ENCODE peak calls at places on chromosomes 12 and 14, in nine cellular contexts. One of them, this sample, is unnamed.

GRCh38 chr14:71107921-71108320 is 200.7 kb downstream of the PCNX1 start:
- DNase-seq in cardiac fibroblast: no peak
- DNase-seq in skeletal muscle cell: no peak
- DNase-seq in GM20000: no peak
- DNase-seq in right cardiac atrium: no peak
- DNase-seq in NCI-H510A: no peak
- DNase-seq in CMK: no peak
- DNase-seq in C1 segment of cervical spinal cord: no peak
- DNase-seq in activated CD8-positive, alpha-beta memory T cell treated with anti-CD3 and anti-CD28 coated beads for 48 hours: no peak
- DNase-seq in this sample: no peak

GRCh38 chr12:8658361-8658760 is 4.3 kb downstream of the MFAP5 start:
- DNase-seq in cardiac fibroblast: peak
- DNase-seq in skeletal muscle cell: peak
- DNase-seq in GM20000: no peak
- DNase-seq in right cardiac atrium: no peak
- DNase-seq in NCI-H510A: no peak
- DNase-seq in CMK: no peak
- DNase-seq in C1 segment of cervical spinal cord: no peak
- DNase-seq in activated CD8-positive, alpha-beta memory T cell treated with anti-CD3 and anti-CD28 coated beads for 48 hours: no peak
- DNase-seq in this sample: no peak

GRCh38 chr14:64059454-64060198 is 206.8 kb downstream of the SYNE2 start:
- DNase-seq in cardiac fibroblast: no peak
- DNase-seq in skeletal muscle cell: no peak
- DNase-seq in GM20000: no peak
- DNase-seq in right cardiac atrium: no peak
- DNase-seq in NCI-H510A: no peak
- DNase-seq in CMK: no peak
- DNase-seq in C1 segment of cervical spinal cord: no peak
- DNase-seq in activated CD8-positive, alpha-beta memory T cell treated with anti-CD3 and anti-CD28 coated beads for 48 hours: no peak
- DNase-seq in this sample: no peak

GRCh38 chr12:53410951-53411350 is 12.7 kb upstream of the AMHR2 start:
- DNase-seq in cardiac fibroblast: no peak
- DNase-seq in skeletal muscle cell: no peak
- DNase-seq in GM20000: no peak
- DNase-seq in right cardiac atrium: no peak
- DNase-seq in NCI-H510A: no peak
- DNase-seq in CMK: no peak
- DNase-seq in C1 segment of cervical spinal cord: no peak
- DNase-seq in activated CD8-positive, alpha-beta memory T cell treated with anti-CD3 and anti-CD28 coated beads for 48 hours: no peak
- DNase-seq in this sample: no peak

GRCh38 chr12:70005864-70006618 is 181.0 kb downstream of the MYRFL start:
- DNase-seq in cardiac fibroblast: no peak
- DNase-seq in skeletal muscle cell: no peak
- DNase-seq in GM20000: no peak
- DNase-seq in right cardiac atrium: no peak
- DNase-seq in NCI-H510A: no peak
- DNase-seq in CMK: no peak
- DNase-seq in C1 segment of cervical spinal cord: no peak
- DNase-seq in activated CD8-positive, alpha-beta memory T cell treated with anti-CD3 and anti-CD28 coated beads for 48 hours: no peak
- DNase-seq in this sample: no peak

GRCh38 chr14:91332448-91333059 is 85.1 kb downstream of the CCDC88C start:
- DNase-seq in cardiac fibroblast: no peak
- DNase-seq in skeletal muscle cell: no peak
- DNase-seq in GM20000: no peak
- DNase-seq in right cardiac atrium: no peak
- DNase-seq in NCI-H510A: no peak
- DNase-seq in CMK: no peak
- DNase-seq in C1 segment of cervical spinal cord: no peak
- DNase-seq in activated CD8-positive, alpha-beta memory T cell treated with anti-CD3 and anti-CD28 coated beads for 48 hours: no peak
- DNase-seq in this sample: no peak

GRCh38 chr12:77521458-77522115 is 309.1 kb upstream of the NAV3 start:
- DNase-seq in cardiac fibroblast: no peak
- DNase-seq in skeletal muscle cell: no peak
- DNase-seq in GM20000: no peak
- DNase-seq in right cardiac atrium: no peak
- DNase-seq in NCI-H510A: no peak
- DNase-seq in CMK: no peak
- DNase-seq in C1 segment of cervical spinal cord: no peak
- DNase-seq in activated CD8-positive, alpha-beta memory T cell treated with anti-CD3 and anti-CD28 coated beads for 48 hours: no peak
- DNase-seq in this sample: no peak

GRCh38 chr12:13576935-13577334 is 380.4 kb downstream of the EMP1 start:
- DNase-seq in cardiac fibroblast: no peak
- DNase-seq in skeletal muscle cell: no peak
- DNase-seq in GM20000: no peak
- DNase-seq in right cardiac atrium: no peak
- DNase-seq in NCI-H510A: no peak
- DNase-seq in CMK: no peak
- DNase-seq in C1 segment of cervical spinal cord: no peak
- DNase-seq in activated CD8-positive, alpha-beta memory T cell treated with anti-CD3 and anti-CD28 coated beads for 48 hours: no peak
- DNase-seq in this sample: no peak